ENCODE peak calls at places on chromosomes 1 and 21, in four cellular contexts. J, O, P and G are unnamed samples. For H3K36me3, the result is how much of the 10 kb centered on the place peaks cover.

GRCh38 chr1:12056331-12056841 is 6.7 kb upstream of the TNFRSF8 start:
- DNase-seq in J (peak), P (peak), O (no peak), G (no peak)

GRCh38 chr1:226261818-226262217 is 38.4 kb downstream of the MIXL1 start:
- DNase-seq in J (no peak), O (no peak), P (no peak), G (no peak)

GRCh38 chr1:88985692-88986091 is 6.7 kb downstream of the KYAT3 start:
- DNase-seq in O (no peak), P (peak), J (no peak), G (no peak)

GRCh38 chr1:2554621-2555387 is 1.4 kb upstream of the TNFRSF14 start:
- DNase-seq in P (no peak), O (peak), J (no peak), G (no peak)

GRCh38 chr21:45294509-45295291 is 7.0 kb upstream of the POFUT2 start:
- DNase-seq in P (no peak), O (peak), J (peak), G (peak)

GRCh38 chr1:108749081-108749480 is 2.6 kb downstream of the STXBP3 start:
- DNase-seq in J (no peak), P (peak), O (no peak), G (no peak)

GRCh38 chr1:74689800-74690696 is 16.5 kb upstream of the ERICH3 start:
- DNase-seq in O (peak), J (peak), P (peak), G (peak)

GRCh38 chr1:37479255-37480124 is 5.1 kb downstream of the ZC3H12A start:
- DNase-seq in P (peak), O (no peak), J (peak), G (peak)

GRCh38 chr1:89454845-89455521 is 69.6 kb upstream of the LRRC8B start:
- DNase-seq in J (peak), P (peak), O (peak), G (peak)

GRCh38 chr1:201561195-201561564 is 22.3 kb downstream of the NAV1 start:
- DNase-seq in O (no peak), J (no peak), P (no peak), G (no peak)

GRCh38 chr21:39159342-39160063 is 23.7 kb downstream of the PSMG1 start:
- DNase-seq in J (no peak), O (no peak), P (no peak), G (peak)

GRCh38 chr1:58785424-58786058 is 1.7 kb upstream of the JUN start:
- DNase-seq in O (peak), J (peak), P (peak), G (no peak)

GRCh38 chr1:31376374-31377134 is 3.7 kb upstream of the FABP3 start:
- DNase-seq in P (peak), O (peak), J (peak), G (peak)

GRCh38 chr1:100955322-100955721 is 59.4 kb downstream of the SLC30A7 start:
- DNase-seq in O (no peak), J (peak), P (peak), G (peak)

GRCh38 chr21:15242906-15243305 is 178.1 kb upstream of the NRIP1 start:
- DNase-seq in P (no peak), O (no peak), J (no peak), G (no peak)

GRCh38 chr1:88983791-88984552 is 8.5 kb downstream of the KYAT3 start:
- DNase-seq in P (peak), J (peak), O (no peak), G (peak)

GRCh38 chr1:173175514-173176146 is 31.5 kb downstream of the TNFSF4 start:
- DNase-seq in J (peak), O (no peak), P (no peak), G (peak)

GRCh38 chr1:227316941-227317540 is 1.3 kb downstream of the CDC42BPA start:
- DNase-seq in O (no peak), P (peak), J (peak), G (peak)

GRCh38 chr1:168301664-168302320 is 21.1 kb downstream of the TBX19 start:
- DNase-seq in J (peak), P (peak), O (no peak), G (peak)

GRCh38 chr1:76038306-76039004 is 36.1 kb upstream of the ST6GALNAC3 start:
- DNase-seq in J (peak), P (no peak), O (no peak), G (peak)

GRCh38 chr1:67336157-67336556 is 28.5 kb downstream of the IL12RB2 start:
- DNase-seq in J (no peak), P (no peak), O (no peak), G (no peak)

GRCh38 chr1:56331207-56331891 is 248.0 kb downstream of the PLPP3 start:
- DNase-seq in J (no peak), P (no peak), O (no peak), G (peak)

GRCh38 chr21:16241500-16241963 is 511.8 kb downstream of the USP25 start:
- DNase-seq in O (peak), J (no peak), P (no peak), G (no peak)

GRCh38 chr21:34908424-34909055 is 140.6 kb downstream of the RUNX1 start:
- DNase-seq in J (no peak), P (no peak), O (peak), G (peak)

GRCh38 chr1:173865468-173866164 is 2.2 kb downstream of the GAS5 start:
- DNase-seq in J (no peak), P (no peak), O (no peak), G (no peak)

GRCh38 chr1:83931658-83932253 is 67.2 kb downstream of the TTLL7 start:
- DNase-seq in O (no peak), J (peak), P (peak), G (peak)

GRCh38 chr21:45104560-45104959 is 30.2 kb downstream of the ADARB1 start:
- DNase-seq in O (no peak), J (no peak), P (peak), G (no peak)

GRCh38 chr1:98661544-98662353 is at the start of gene SNX7:
- DNase-seq in O (peak), J (peak), P (peak), G (peak)

GRCh38 chr1:201713093-201713810 is 115.7 kb upstream of the IPO9 start:
- DNase-seq in J (peak), O (peak), P (peak), G (peak)

GRCh38 chr21:44866780-44867179 is 6.7 kb downstream of the PTTG1IP start:
- DNase-seq in O (no peak), P (no peak), J (peak), G (peak)

GRCh38 chr1:115557715-115558114 is 84.1 kb upstream of the VANGL1 start:
- DNase-seq in O (no peak), P (no peak), J (no peak), G (no peak)

GRCh38 chr1:21732664-21733063 is 50.3 kb downstream of the USP48 start:
- DNase-seq in O (no peak), P (no peak), J (no peak), G (no peak)

GRCh38 chr1:21741206-21741605 is 41.7 kb downstream of the USP48 start:
- DNase-seq in P (no peak), J (no peak), O (no peak), G (peak)

GRCh38 chr1:21734526-21734925 is 48.4 kb downstream of the USP48 start:
- DNase-seq in P (peak), J (peak), O (no peak), G (no peak)

GRCh38 chr1:21736876-21737275 is 46.1 kb downstream of the USP48 start:
- DNase-seq in P (no peak), J (no peak), O (no peak), G (no peak)

GRCh38 chr1:21736011-21736410 is 46.9 kb downstream of the USP48 start:
- DNase-seq in P (no peak), J (no peak), O (no peak), G (no peak)
- H3K9ac ChIP-seq in P (no peak), J (no peak), O (no peak), G (no peak)

GRCh38 chr1:214244841-214245240 is 36.1 kb upstream of the SMYD2 start:
- DNase-seq in P (no peak), J (no peak), O (no peak), G (no peak)
- H3K4me3 ChIP-seq in P (no peak), J (no peak), O (no peak), G (no peak)

DNA sequence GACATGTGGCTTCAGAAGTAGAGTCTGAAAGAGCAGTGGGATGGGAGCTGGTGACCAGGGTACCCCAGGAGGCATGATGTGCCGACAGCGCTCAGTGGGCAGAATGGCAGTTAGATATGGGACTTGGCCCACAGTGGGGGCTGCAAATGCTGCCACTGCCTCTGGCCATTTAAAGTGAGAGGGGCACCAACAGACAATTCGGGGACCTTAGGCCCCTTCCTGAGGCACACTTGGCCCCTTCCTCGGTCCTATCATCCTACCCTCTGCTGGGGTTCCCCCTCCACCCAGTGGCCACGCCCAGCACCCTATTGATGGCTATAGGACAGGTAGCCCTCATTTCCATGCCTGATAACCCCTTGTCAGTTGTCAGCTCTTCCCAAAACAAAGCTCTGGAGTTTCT is 36.6 kb upstream of the EPHA8 start:
- DNase-seq in J (no peak), P (no peak), O (no peak), G (no peak)
- H3K36me3 ChIP-seq in J (under half), P (under half), O (half or more), G (half or more)

GRCh38 chr1:10762153-10762523 is 34.3 kb downstream of the CASZ1 start:
- DNase-seq in J (no peak), P (no peak), O (no peak), G (no peak)
- H3K9ac ChIP-seq in J (no peak), P (no peak), O (no peak), G (no peak)

GRCh38 chr1:222887127-222887461 is 72.3 kb downstream of the DISP1 start:
- DNase-seq in P (no peak), J (no peak), O (no peak), G (no peak)
- H3K4me3 ChIP-seq in P (no peak), J (no peak), O (no peak), G (no peak)

GRCh38 chr1:203011582-203011981 is 4.4 kb downstream of the TMEM183A start:
- DNase-seq in J (no peak), P (no peak), O (no peak), G (no peak)

GRCh38 chr1:203006948-203007871 is at the start of gene TMEM183A:
- DNase-seq in J (peak), O (peak), P (peak), G (peak)

GRCh38 chr1:203009185-203009584 is 2.0 kb downstream of the TMEM183A start:
- DNase-seq in O (no peak), P (no peak), J (no peak), G (no peak)
- H3K36me3 ChIP-seq in O (half or more), P (under half), J (under half), G (half or more)

GRCh38 chr1:219459321-219460105 is 153.4 kb downstream of the ZC3H11B start:
- DNase-seq in P (no peak), O (no peak), J (no peak), G (no peak)
- H3K9ac ChIP-seq in P (no peak), O (no peak), J (no peak), G (peak)

GRCh38 chr1:110067429-110067956 is 3.0 kb downstream of the ALX3 start:
- DNase-seq in P (no peak), O (peak), J (no peak), G (peak)

GRCh38 chr1:110068646-110069301 is 1.7 kb downstream of the ALX3 start:
- DNase-seq in P (no peak), J (no peak), O (peak), G (peak)

GRCh38 chr1:110069302-110070281 is 880 bp downstream of the ALX3 start:
- DNase-seq in P (no peak), O (peak), J (no peak), G (peak)

GRCh38 chr1:110065841-110066240 is 4.6 kb downstream of the ALX3 start:
- DNase-seq in P (no peak), J (no peak), O (no peak), G (peak)

GRCh38 chr1:110067957-110068645 is 2.4 kb downstream of the ALX3 start:
- DNase-seq in O (peak), P (no peak), J (no peak), G (peak)
- H3K4me3 ChIP-seq in O (peak), P (no peak), J (no peak), G (no peak)

GRCh38 chr1:247431643-247432042 is 15.7 kb downstream of the NLRP3 start:
- DNase-seq in J (no peak), O (no peak), P (no peak), G (no peak)
- H3K36me3 ChIP-seq in J (under half), O (under half), P (under half), G (under half)